ENCODE peak calls at places on chromosomes 11 and 22, in nine cellular contexts. One of them, this sample, is unnamed.

GRCh38 chr22:21712751-21713427 is 22.7 kb downstream of the YPEL1 start:
- DNase-seq in lower lobe of right lung: peak
- DNase-seq in right atrium auricular region: peak
- DNase-seq in AG04450: peak
- DNase-seq in PC-3: peak
- DNase-seq in lung: peak
- DNase-seq in CD4-positive, alpha-beta T cell: peak
- DNase-seq in H1: peak
- DNase-seq in SJSA1: peak
- DNase-seq in this sample: peak

GRCh38 chr11:17972987-17973386 is 39.9 kb downstream of the SERGEF start:
- DNase-seq in lower lobe of right lung: no peak
- DNase-seq in lung: no peak
- DNase-seq in SJSA1: peak
- DNase-seq in H1: peak
- DNase-seq in CD4-positive, alpha-beta T cell: no peak
- DNase-seq in AG04450: peak
- DNase-seq in right atrium auricular region: no peak
- DNase-seq in PC-3: peak
- DNase-seq in this sample: no peak

GRCh38 chr11:67732045-67732787 is 57.8 kb upstream of the ALDH3B2 start:
- DNase-seq in H1: peak
- DNase-seq in CD4-positive, alpha-beta T cell: peak
- DNase-seq in SJSA1: no peak
- DNase-seq in AG04450: no peak
- DNase-seq in lung: no peak
- DNase-seq in lower lobe of right lung: no peak
- DNase-seq in right atrium auricular region: no peak
- DNase-seq in PC-3: peak
- DNase-seq in this sample: no peak

GRCh38 chr11:113730887-113731726 is 25.0 kb upstream of the TMPRSS5 start:
- DNase-seq in lung: no peak
- DNase-seq in SJSA1: peak
- DNase-seq in AG04450: peak
- DNase-seq in H1: peak
- DNase-seq in right atrium auricular region: no peak
- DNase-seq in lower lobe of right lung: no peak
- DNase-seq in CD4-positive, alpha-beta T cell: no peak
- DNase-seq in PC-3: peak
- DNase-seq in this sample: no peak

GRCh38 chr11:96267490-96268010 is 75.4 kb downstream of the MAML2 start:
- DNase-seq in AG04450: no peak
- DNase-seq in lung: no peak
- DNase-seq in PC-3: no peak
- DNase-seq in SJSA1: no peak
- DNase-seq in right atrium auricular region: no peak
- DNase-seq in CD4-positive, alpha-beta T cell: no peak
- DNase-seq in lower lobe of right lung: no peak
- DNase-seq in H1: no peak
- DNase-seq in this sample: no peak

GRCh38 chr11:59611570-59612565 is 3.7 kb downstream of the OSBP start:
- DNase-seq in CD4-positive, alpha-beta T cell: no peak
- DNase-seq in H1: no peak
- DNase-seq in PC-3: peak
- DNase-seq in lower lobe of right lung: no peak
- DNase-seq in right atrium auricular region: no peak
- DNase-seq in AG04450: peak
- DNase-seq in lung: no peak
- DNase-seq in SJSA1: no peak
- DNase-seq in this sample: no peak

GRCh38 chr11:69904331-69905201 is 85.3 kb upstream of the FGF3 start:
- DNase-seq in lung: no peak
- DNase-seq in PC-3: no peak
- DNase-seq in AG04450: no peak
- DNase-seq in H1: no peak
- DNase-seq in SJSA1: no peak
- DNase-seq in right atrium auricular region: no peak
- DNase-seq in CD4-positive, alpha-beta T cell: no peak
- DNase-seq in lower lobe of right lung: no peak
- DNase-seq in this sample: no peak

GRCh38 chr11:26490546-26490945 is 81.5 kb downstream of the MUC15 start:
- DNase-seq in CD4-positive, alpha-beta T cell: no peak
- DNase-seq in SJSA1: no peak
- DNase-seq in right atrium auricular region: no peak
- DNase-seq in PC-3: no peak
- DNase-seq in lower lobe of right lung: no peak
- DNase-seq in lung: no peak
- DNase-seq in H1: no peak
- DNase-seq in AG04450: no peak
- DNase-seq in this sample: no peak

GRCh38 chr22:41919357-41920224 is 4.7 kb upstream of the SHISA8 start:
- DNase-seq in PC-3: no peak
- DNase-seq in right atrium auricular region: no peak
- DNase-seq in SJSA1: no peak
- DNase-seq in lower lobe of right lung: peak
- DNase-seq in lung: peak
- DNase-seq in H1: peak
- DNase-seq in AG04450: no peak
- DNase-seq in CD4-positive, alpha-beta T cell: no peak
- DNase-seq in this sample: no peak

GRCh38 chr11:63939351-63939920 is 634 bp downstream of the NAA40 start:
- DNase-seq in PC-3: peak
- DNase-seq in AG04450: no peak
- DNase-seq in right atrium auricular region: no peak
- DNase-seq in H1: no peak
- DNase-seq in lower lobe of right lung: no peak
- DNase-seq in CD4-positive, alpha-beta T cell: no peak
- DNase-seq in lung: no peak
- DNase-seq in SJSA1: no peak
- DNase-seq in this sample: no peak

GRCh38 chr11:23540101-23540561 is 679.9 kb upstream of the CCDC179 start:
- DNase-seq in H1: peak
- DNase-seq in CD4-positive, alpha-beta T cell: no peak
- DNase-seq in AG04450: peak
- DNase-seq in lower lobe of right lung: no peak
- DNase-seq in lung: no peak
- DNase-seq in PC-3: peak
- DNase-seq in right atrium auricular region: no peak
- DNase-seq in SJSA1: peak
- DNase-seq in this sample: no peak

GRCh38 chr11:35629914-35630313 is 11.7 kb downstream of the FJX1 start:
- DNase-seq in SJSA1: peak
- DNase-seq in CD4-positive, alpha-beta T cell: no peak
- DNase-seq in H1: no peak
- DNase-seq in right atrium auricular region: no peak
- DNase-seq in PC-3: peak
- DNase-seq in lower lobe of right lung: no peak
- DNase-seq in AG04450: peak
- DNase-seq in lung: peak
- DNase-seq in this sample: no peak

GRCh38 chr11:119989422-119989821 is 148.5 kb downstream of the TRIM29 start:
- DNase-seq in lower lobe of right lung: no peak
- DNase-seq in AG04450: no peak
- DNase-seq in lung: no peak
- DNase-seq in right atrium auricular region: no peak
- DNase-seq in H1: no peak
- DNase-seq in PC-3: no peak
- DNase-seq in CD4-positive, alpha-beta T cell: no peak
- DNase-seq in SJSA1: no peak
- DNase-seq in this sample: no peak

GRCh38 chr22:48055827-48056226 is 1293.4 kb downstream of the TBC1D22A start:
- DNase-seq in CD4-positive, alpha-beta T cell: no peak
- DNase-seq in lung: no peak
- DNase-seq in H1: no peak
- DNase-seq in lower lobe of right lung: no peak
- DNase-seq in AG04450: no peak
- DNase-seq in right atrium auricular region: no peak
- DNase-seq in PC-3: peak
- DNase-seq in SJSA1: no peak
- DNase-seq in this sample: no peak

GRCh38 chr22:19916941-19917340 is 24.6 kb upstream of the COMT start:
- DNase-seq in right atrium auricular region: no peak
- DNase-seq in lung: no peak
- DNase-seq in SJSA1: no peak
- DNase-seq in H1: no peak
- DNase-seq in PC-3: no peak
- DNase-seq in lower lobe of right lung: no peak
- DNase-seq in CD4-positive, alpha-beta T cell: no peak
- DNase-seq in AG04450: no peak
- DNase-seq in this sample: no peak

GRCh38 chr11:2527621-2528291 is 82.9 kb downstream of the KCNQ1 start:
- DNase-seq in AG04450: no peak
- DNase-seq in lung: no peak
- DNase-seq in SJSA1: no peak
- DNase-seq in right atrium auricular region: no peak
- DNase-seq in CD4-positive, alpha-beta T cell: no peak
- DNase-seq in lower lobe of right lung: peak
- DNase-seq in H1: no peak
- DNase-seq in PC-3: no peak
- DNase-seq in this sample: peak
- H3K27ac ChIP-seq in AG04450: no peak
- H3K27ac ChIP-seq in lung: no peak
- H3K27ac ChIP-seq in SJSA1: no peak
- H3K27ac ChIP-seq in right atrium auricular region: no peak
- H3K27ac ChIP-seq in CD4-positive, alpha-beta T cell: no peak
- H3K27ac ChIP-seq in lower lobe of right lung: peak
- H3K27ac ChIP-seq in H1: no peak
- H3K27ac ChIP-seq in PC-3: no peak
- H3K27ac ChIP-seq in this sample: no peak

DNA sequence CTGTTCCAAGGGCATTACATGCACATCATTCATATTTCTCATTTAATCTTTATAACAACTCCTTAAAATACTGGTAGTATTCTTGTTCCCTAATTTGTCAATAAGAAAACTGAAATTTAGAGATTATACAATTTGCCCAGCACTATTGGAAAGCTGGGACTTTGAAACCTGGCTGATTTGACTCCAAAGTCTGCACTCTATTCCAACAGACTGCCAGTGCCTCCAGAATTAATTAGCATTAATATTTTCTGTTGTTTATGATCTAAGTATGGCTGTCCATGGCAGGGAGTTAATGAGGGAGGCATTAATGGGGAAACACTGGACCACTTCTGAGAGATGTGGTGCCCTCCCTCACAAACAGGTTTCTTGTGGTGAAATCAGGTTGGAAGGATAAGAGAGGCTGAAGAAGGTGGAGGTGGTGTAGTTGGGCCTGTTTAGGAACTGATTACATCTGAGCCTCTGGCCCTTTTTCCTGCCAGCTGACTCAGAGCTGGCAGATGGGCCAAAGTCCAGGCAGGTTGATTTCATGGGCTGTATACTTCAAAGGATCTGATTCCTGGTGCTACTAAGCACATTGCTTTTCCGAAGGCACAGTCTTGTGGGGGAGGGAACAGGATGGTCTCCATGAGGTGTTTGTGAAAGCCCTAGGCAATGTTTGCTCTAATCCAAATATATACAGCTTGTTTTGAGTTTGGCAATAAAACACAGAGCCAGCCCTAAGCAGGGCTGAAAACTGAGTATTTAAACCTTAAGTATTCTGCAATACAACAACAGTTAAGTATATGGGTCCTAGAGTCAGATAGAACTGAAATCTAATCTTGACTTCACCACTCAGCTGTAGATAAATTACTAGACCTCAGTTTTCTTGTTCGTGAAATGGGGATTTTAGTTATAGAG is 21.0 kb upstream of the RAB30 start:
- DNase-seq in H1: no peak
- DNase-seq in AG04450: no peak
- DNase-seq in PC-3: peak
- DNase-seq in right atrium auricular region: no peak
- DNase-seq in lung: no peak
- DNase-seq in SJSA1: no peak
- DNase-seq in lower lobe of right lung: no peak
- DNase-seq in CD4-positive, alpha-beta T cell: no peak
- DNase-seq in this sample: peak
- H3K27ac ChIP-seq in H1: no peak
- H3K27ac ChIP-seq in AG04450: no peak
- H3K27ac ChIP-seq in PC-3: peak
- H3K27ac ChIP-seq in right atrium auricular region: no peak
- H3K27ac ChIP-seq in lung: no peak
- H3K27ac ChIP-seq in SJSA1: no peak
- H3K27ac ChIP-seq in lower lobe of right lung: no peak
- H3K27ac ChIP-seq in CD4-positive, alpha-beta T cell: no peak
- H3K27ac ChIP-seq in this sample: peak

GRCh38 chr11:34238966-34239365 is 118.8 kb downstream of the ABTB2 start:
- DNase-seq in right atrium auricular region: no peak
- DNase-seq in lower lobe of right lung: no peak
- DNase-seq in AG04450: no peak
- DNase-seq in lung: no peak
- DNase-seq in SJSA1: no peak
- DNase-seq in H1: no peak
- DNase-seq in PC-3: no peak
- DNase-seq in CD4-positive, alpha-beta T cell: no peak
- DNase-seq in this sample: no peak
- H3K27ac ChIP-seq in right atrium auricular region: no peak
- H3K27ac ChIP-seq in lower lobe of right lung: no peak
- H3K27ac ChIP-seq in AG04450: no peak
- H3K27ac ChIP-seq in lung: no peak
- H3K27ac ChIP-seq in SJSA1: no peak
- H3K27ac ChIP-seq in H1: no peak
- H3K27ac ChIP-seq in PC-3: no peak
- H3K27ac ChIP-seq in CD4-positive, alpha-beta T cell: no peak
- H3K27ac ChIP-seq in this sample: no peak

DNA sequence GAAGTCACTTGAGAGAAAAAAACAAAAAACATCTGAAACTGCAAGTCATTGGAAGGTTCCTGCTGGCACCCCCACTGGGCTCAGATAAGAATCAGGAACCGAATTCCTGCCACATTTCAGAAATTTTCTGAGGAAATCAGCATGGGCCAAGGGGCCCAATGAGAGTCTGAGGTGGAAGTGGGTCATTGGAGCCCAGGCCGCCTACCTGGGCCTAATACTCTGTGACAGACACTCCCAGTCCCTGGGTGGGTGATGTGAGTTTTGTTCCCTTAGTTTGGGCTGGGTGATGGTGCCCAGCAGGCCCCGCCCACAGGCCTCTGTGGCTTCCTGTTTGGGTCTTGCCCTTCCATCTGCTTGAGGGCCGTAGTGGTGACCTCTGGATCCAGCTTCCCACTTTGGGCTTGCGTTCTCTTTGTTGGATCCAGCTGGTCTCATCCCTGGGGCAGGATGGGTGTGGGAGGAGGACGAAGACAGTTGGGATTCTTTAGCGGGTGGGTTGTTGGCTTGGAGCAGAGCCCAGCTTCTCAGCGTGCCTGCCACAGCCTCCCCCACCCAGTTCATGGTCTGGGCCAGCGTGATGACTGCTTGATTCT is 40.7 kb downstream of the PARVA start:
- DNase-seq in SJSA1: no peak
- DNase-seq in CD4-positive, alpha-beta T cell: no peak
- DNase-seq in AG04450: no peak
- DNase-seq in right atrium auricular region: no peak
- DNase-seq in lower lobe of right lung: no peak
- DNase-seq in PC-3: no peak
- DNase-seq in H1: no peak
- DNase-seq in lung: no peak
- DNase-seq in this sample: no peak
- H3K27ac ChIP-seq in SJSA1: no peak
- H3K27ac ChIP-seq in CD4-positive, alpha-beta T cell: no peak
- H3K27ac ChIP-seq in AG04450: peak
- H3K27ac ChIP-seq in right atrium auricular region: peak
- H3K27ac ChIP-seq in lower lobe of right lung: no peak
- H3K27ac ChIP-seq in PC-3: no peak
- H3K27ac ChIP-seq in H1: no peak
- H3K27ac ChIP-seq in lung: no peak
- H3K27ac ChIP-seq in this sample: no peak